ENCODE peak calls at places on chromosomes 2 and 18, in seven cellular contexts. One of them, this sample, is unnamed.
A peak's percentile ranks its signal among the peaks of the same experiment; 100 is the strongest.

GRCh38 chr18:74632088-74632679 is 34.5 kb downstream of the ZNF407 start:
- DNase-seq in epithelial cell of proximal tubule: no peak
- DNase-seq in esophagus squamous epithelium: no peak
- DNase-seq in RWPE1: no peak
- DNase-seq in HFFc6: no peak
- DNase-seq in activated CD8-positive, alpha-beta T cell treated with anti-CD3 and anti-CD28 coated beads for 36 hours: no peak
- DNase-seq in retinal pigment epithelial cell: no peak
- DNase-seq in this sample: no peak

GRCh38 chr2:198321522-198322088 is 517.2 kb downstream of the PLCL1 start:
- DNase-seq in retinal pigment epithelial cell: peak; percentile 3
- DNase-seq in epithelial cell of proximal tubule: no peak
- DNase-seq in esophagus squamous epithelium: no peak
- DNase-seq in RWPE1: no peak
- DNase-seq in HFFc6: no peak
- DNase-seq in activated CD8-positive, alpha-beta T cell treated with anti-CD3 and anti-CD28 coated beads for 36 hours: no peak
- DNase-seq in this sample: no peak

GRCh38 chr2:222514901-222515300 is 90.6 kb downstream of the SGPP2 start:
- DNase-seq in esophagus squamous epithelium: no peak
- DNase-seq in epithelial cell of proximal tubule: no peak
- DNase-seq in HFFc6: no peak
- DNase-seq in retinal pigment epithelial cell: no peak
- DNase-seq in activated CD8-positive, alpha-beta T cell treated with anti-CD3 and anti-CD28 coated beads for 36 hours: no peak
- DNase-seq in RWPE1: no peak
- DNase-seq in this sample: no peak

GRCh38 chr18:58721586-58722160 is 50.4 kb downstream of the MALT1 start:
- DNase-seq in esophagus squamous epithelium: no peak
- DNase-seq in RWPE1: no peak
- DNase-seq in activated CD8-positive, alpha-beta T cell treated with anti-CD3 and anti-CD28 coated beads for 36 hours: peak; percentile 15
- DNase-seq in HFFc6: no peak
- DNase-seq in retinal pigment epithelial cell: no peak
- DNase-seq in epithelial cell of proximal tubule: no peak
- DNase-seq in this sample: no peak

GRCh38 chr2:17878222-17879136 is at the start of gene KCNS3:
- DNase-seq in HFFc6: no peak
- DNase-seq in activated CD8-positive, alpha-beta T cell treated with anti-CD3 and anti-CD28 coated beads for 36 hours: peak; percentile 6
- DNase-seq in epithelial cell of proximal tubule: no peak
- DNase-seq in RWPE1: peak; percentile 64
- DNase-seq in esophagus squamous epithelium: no peak
- DNase-seq in retinal pigment epithelial cell: no peak
- DNase-seq in this sample: peak; percentile 19

GRCh38 chr2:237894986-237895543 is 35.6 kb downstream of the RAMP1 start:
- DNase-seq in RWPE1: no peak
- DNase-seq in activated CD8-positive, alpha-beta T cell treated with anti-CD3 and anti-CD28 coated beads for 36 hours: no peak
- DNase-seq in esophagus squamous epithelium: no peak
- DNase-seq in epithelial cell of proximal tubule: no peak
- DNase-seq in retinal pigment epithelial cell: no peak
- DNase-seq in HFFc6: no peak
- DNase-seq in this sample: no peak

GRCh38 chr2:68589963-68590362 is 53.4 kb upstream of the PROKR1 start:
- DNase-seq in RWPE1: no peak
- DNase-seq in activated CD8-positive, alpha-beta T cell treated with anti-CD3 and anti-CD28 coated beads for 36 hours: no peak
- DNase-seq in retinal pigment epithelial cell: no peak
- DNase-seq in HFFc6: no peak
- DNase-seq in esophagus squamous epithelium: no peak
- DNase-seq in epithelial cell of proximal tubule: no peak
- DNase-seq in this sample: no peak

GRCh38 chr2:37652199-37652640 is 19.2 kb downstream of the CDC42EP3 start:
- DNase-seq in epithelial cell of proximal tubule: peak; percentile 71
- DNase-seq in esophagus squamous epithelium: no peak
- DNase-seq in RWPE1: peak; percentile 97
- DNase-seq in activated CD8-positive, alpha-beta T cell treated with anti-CD3 and anti-CD28 coated beads for 36 hours: no peak
- DNase-seq in retinal pigment epithelial cell: no peak
- DNase-seq in HFFc6: peak; percentile 95
- DNase-seq in this sample: peak; percentile 61

GRCh38 chr2:240250150-240250984 is 109.9 kb upstream of the OTOS start:
- DNase-seq in activated CD8-positive, alpha-beta T cell treated with anti-CD3 and anti-CD28 coated beads for 36 hours: no peak
- DNase-seq in retinal pigment epithelial cell: no peak
- DNase-seq in HFFc6: no peak
- DNase-seq in RWPE1: no peak
- DNase-seq in esophagus squamous epithelium: no peak
- DNase-seq in epithelial cell of proximal tubule: no peak
- DNase-seq in this sample: no peak

GRCh38 chr2:39424951-39425350 is 12.1 kb downstream of the MAP4K3 start:
- DNase-seq in activated CD8-positive, alpha-beta T cell treated with anti-CD3 and anti-CD28 coated beads for 36 hours: no peak
- DNase-seq in retinal pigment epithelial cell: no peak
- DNase-seq in epithelial cell of proximal tubule: no peak
- DNase-seq in esophagus squamous epithelium: no peak
- DNase-seq in RWPE1: no peak
- DNase-seq in HFFc6: no peak
- DNase-seq in this sample: no peak

GRCh38 chr2:183148967-183149366 is 24.7 kb downstream of the NUP35 start:
- DNase-seq in retinal pigment epithelial cell: no peak
- DNase-seq in HFFc6: no peak
- DNase-seq in RWPE1: no peak
- DNase-seq in epithelial cell of proximal tubule: no peak
- DNase-seq in esophagus squamous epithelium: no peak
- DNase-seq in activated CD8-positive, alpha-beta T cell treated with anti-CD3 and anti-CD28 coated beads for 36 hours: no peak
- DNase-seq in this sample: no peak

GRCh38 chr18:3970929-3971328 is 484.2 kb downstream of the DLGAP1 start:
- DNase-seq in esophagus squamous epithelium: no peak
- DNase-seq in RWPE1: no peak
- DNase-seq in activated CD8-positive, alpha-beta T cell treated with anti-CD3 and anti-CD28 coated beads for 36 hours: no peak
- DNase-seq in epithelial cell of proximal tubule: no peak
- DNase-seq in retinal pigment epithelial cell: no peak
- DNase-seq in HFFc6: peak; percentile 15
- DNase-seq in this sample: peak; percentile 28

GRCh38 chr18:39946623-39947061 is 2008.4 kb upstream of the PIK3C3 start:
- DNase-seq in retinal pigment epithelial cell: peak; percentile 29
- DNase-seq in RWPE1: peak; percentile 70
- DNase-seq in HFFc6: peak; percentile 75
- DNase-seq in esophagus squamous epithelium: no peak
- DNase-seq in activated CD8-positive, alpha-beta T cell treated with anti-CD3 and anti-CD28 coated beads for 36 hours: no peak
- DNase-seq in epithelial cell of proximal tubule: peak; percentile 57
- DNase-seq in this sample: no peak

GRCh38 chr2:9679218-9679617 is 48.4 kb upstream of the YWHAQ start:
- DNase-seq in activated CD8-positive, alpha-beta T cell treated with anti-CD3 and anti-CD28 coated beads for 36 hours: no peak
- DNase-seq in retinal pigment epithelial cell: no peak
- DNase-seq in epithelial cell of proximal tubule: no peak
- DNase-seq in esophagus squamous epithelium: no peak
- DNase-seq in HFFc6: no peak
- DNase-seq in RWPE1: no peak
- DNase-seq in this sample: no peak

GRCh38 chr18:51952844-51953243 is 387.2 kb upstream of the DCC start:
- DNase-seq in HFFc6: no peak
- DNase-seq in retinal pigment epithelial cell: no peak
- DNase-seq in epithelial cell of proximal tubule: no peak
- DNase-seq in RWPE1: no peak
- DNase-seq in activated CD8-positive, alpha-beta T cell treated with anti-CD3 and anti-CD28 coated beads for 36 hours: no peak
- DNase-seq in esophagus squamous epithelium: no peak
- DNase-seq in this sample: no peak

GRCh38 chr2:40179801-40180200 is 272.1 kb downstream of the SLC8A1 start:
- DNase-seq in activated CD8-positive, alpha-beta T cell treated with anti-CD3 and anti-CD28 coated beads for 36 hours: no peak
- DNase-seq in epithelial cell of proximal tubule: no peak
- DNase-seq in RWPE1: no peak
- DNase-seq in HFFc6: no peak
- DNase-seq in retinal pigment epithelial cell: no peak
- DNase-seq in esophagus squamous epithelium: no peak
- DNase-seq in this sample: no peak

GRCh38 chr2:18784245-18784644 is 194.9 kb upstream of the NT5C1B start:
- DNase-seq in RWPE1: no peak
- DNase-seq in esophagus squamous epithelium: no peak
- DNase-seq in activated CD8-positive, alpha-beta T cell treated with anti-CD3 and anti-CD28 coated beads for 36 hours: no peak
- DNase-seq in epithelial cell of proximal tubule: no peak
- DNase-seq in HFFc6: no peak
- DNase-seq in retinal pigment epithelial cell: no peak
- DNase-seq in this sample: no peak

GRCh38 chr2:141697035-141697434 is 433.8 kb downstream of the LRP1B start:
- DNase-seq in RWPE1: no peak
- DNase-seq in esophagus squamous epithelium: no peak
- DNase-seq in epithelial cell of proximal tubule: no peak
- DNase-seq in activated CD8-positive, alpha-beta T cell treated with anti-CD3 and anti-CD28 coated beads for 36 hours: no peak
- DNase-seq in HFFc6: no peak
- DNase-seq in retinal pigment epithelial cell: no peak
- DNase-seq in this sample: no peak

GRCh38 chr2:122028371-122029102 is 273.1 kb downstream of the TSN start:
- DNase-seq in esophagus squamous epithelium: no peak
- DNase-seq in epithelial cell of proximal tubule: no peak
- DNase-seq in retinal pigment epithelial cell: peak; percentile 46
- DNase-seq in activated CD8-positive, alpha-beta T cell treated with anti-CD3 and anti-CD28 coated beads for 36 hours: no peak
- DNase-seq in RWPE1: peak; percentile 85
- DNase-seq in HFFc6: peak; percentile 70
- DNase-seq in this sample: no peak

GRCh38 chr18:52991246-52991645 is 651.2 kb downstream of the DCC start:
- DNase-seq in activated CD8-positive, alpha-beta T cell treated with anti-CD3 and anti-CD28 coated beads for 36 hours: no peak
- DNase-seq in HFFc6: no peak
- DNase-seq in RWPE1: no peak
- DNase-seq in retinal pigment epithelial cell: no peak
- DNase-seq in esophagus squamous epithelium: no peak
- DNase-seq in epithelial cell of proximal tubule: no peak
- DNase-seq in this sample: no peak

GRCh38 chr18:52995875-52996274 is 655.9 kb downstream of the DCC start:
- DNase-seq in esophagus squamous epithelium: no peak
- DNase-seq in activated CD8-positive, alpha-beta T cell treated with anti-CD3 and anti-CD28 coated beads for 36 hours: no peak
- DNase-seq in retinal pigment epithelial cell: no peak
- DNase-seq in HFFc6: no peak
- DNase-seq in epithelial cell of proximal tubule: no peak
- DNase-seq in RWPE1: no peak
- DNase-seq in this sample: no peak

GRCh38 chr18:52992041-52992440 is 652.0 kb downstream of the DCC start:
- DNase-seq in retinal pigment epithelial cell: no peak
- DNase-seq in epithelial cell of proximal tubule: no peak
- DNase-seq in esophagus squamous epithelium: no peak
- DNase-seq in RWPE1: no peak
- DNase-seq in HFFc6: no peak
- DNase-seq in activated CD8-positive, alpha-beta T cell treated with anti-CD3 and anti-CD28 coated beads for 36 hours: no peak
- DNase-seq in this sample: no peak
- TF ChIP-seq CTCF in retinal pigment epithelial cell: peak; percentile 38
- TF ChIP-seq CTCF in epithelial cell of proximal tubule: peak; percentile 39
- TF ChIP-seq CTCF in esophagus squamous epithelium: no peak
- TF ChIP-seq CTCF in RWPE1: peak; percentile 10
- TF ChIP-seq CTCF in HFFc6: no peak
- TF ChIP-seq CTCF in activated CD8-positive, alpha-beta T cell treated with anti-CD3 and anti-CD28 coated beads for 36 hours: no peak
- TF ChIP-seq CTCF in this sample: peak; percentile 38

GRCh38 chr2:168402531-168402930 is 53.5 kb upstream of the CERS6 start:
- DNase-seq in activated CD8-positive, alpha-beta T cell treated with anti-CD3 and anti-CD28 coated beads for 36 hours: no peak
- DNase-seq in RWPE1: no peak
- DNase-seq in retinal pigment epithelial cell: no peak
- DNase-seq in esophagus squamous epithelium: no peak
- DNase-seq in epithelial cell of proximal tubule: no peak
- DNase-seq in HFFc6: no peak
- DNase-seq in this sample: no peak

GRCh38 chr2:168404764-168405163 is 51.3 kb upstream of the CERS6 start:
- DNase-seq in activated CD8-positive, alpha-beta T cell treated with anti-CD3 and anti-CD28 coated beads for 36 hours: no peak
- DNase-seq in RWPE1: no peak
- DNase-seq in esophagus squamous epithelium: no peak
- DNase-seq in HFFc6: no peak
- DNase-seq in epithelial cell of proximal tubule: no peak
- DNase-seq in retinal pigment epithelial cell: no peak
- DNase-seq in this sample: no peak

GRCh38 chr2:168403736-168404135 is 52.3 kb upstream of the CERS6 start:
- DNase-seq in epithelial cell of proximal tubule: no peak
- DNase-seq in activated CD8-positive, alpha-beta T cell treated with anti-CD3 and anti-CD28 coated beads for 36 hours: no peak
- DNase-seq in RWPE1: no peak
- DNase-seq in esophagus squamous epithelium: no peak
- DNase-seq in retinal pigment epithelial cell: no peak
- DNase-seq in HFFc6: no peak
- DNase-seq in this sample: no peak

GRCh38 chr2:168401048-168401556 is 55.0 kb upstream of the CERS6 start:
- DNase-seq in HFFc6: no peak
- DNase-seq in activated CD8-positive, alpha-beta T cell treated with anti-CD3 and anti-CD28 coated beads for 36 hours: no peak
- DNase-seq in epithelial cell of proximal tubule: no peak
- DNase-seq in retinal pigment epithelial cell: no peak
- DNase-seq in RWPE1: no peak
- DNase-seq in esophagus squamous epithelium: no peak
- DNase-seq in this sample: no peak

DNA sequence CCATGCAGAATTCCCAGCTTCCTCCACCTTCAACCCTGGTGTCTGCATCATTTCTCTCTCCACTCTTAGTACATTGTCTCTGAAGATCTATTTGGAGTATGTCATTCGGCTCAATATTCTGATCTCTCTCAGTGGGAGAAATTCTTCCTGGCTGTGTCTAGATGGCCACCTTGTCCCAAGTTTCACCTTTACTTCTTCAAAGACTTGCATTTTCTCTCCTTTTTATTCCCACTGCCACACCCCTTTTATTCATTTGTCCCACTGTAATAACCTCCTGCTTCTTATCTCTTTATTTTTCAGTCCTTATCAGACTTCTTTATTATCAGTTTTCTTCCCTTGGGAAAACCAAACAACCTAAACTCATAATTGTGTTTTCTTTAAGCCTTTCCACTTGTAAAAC is 54.3 kb upstream of the CERS6 start:
- DNase-seq in epithelial cell of proximal tubule: no peak
- DNase-seq in HFFc6: no peak
- DNase-seq in activated CD8-positive, alpha-beta T cell treated with anti-CD3 and anti-CD28 coated beads for 36 hours: no peak
- DNase-seq in RWPE1: no peak
- DNase-seq in retinal pigment epithelial cell: no peak
- DNase-seq in esophagus squamous epithelium: no peak
- DNase-seq in this sample: no peak
- TF ChIP-seq CTCF in epithelial cell of proximal tubule: no peak
- TF ChIP-seq CTCF in HFFc6: no peak
- TF ChIP-seq CTCF in activated CD8-positive, alpha-beta T cell treated with anti-CD3 and anti-CD28 coated beads for 36 hours: no peak
- TF ChIP-seq CTCF in RWPE1: no peak
- TF ChIP-seq CTCF in retinal pigment epithelial cell: no peak
- TF ChIP-seq CTCF in esophagus squamous epithelium: no peak
- TF ChIP-seq CTCF in this sample: no peak

DNA sequence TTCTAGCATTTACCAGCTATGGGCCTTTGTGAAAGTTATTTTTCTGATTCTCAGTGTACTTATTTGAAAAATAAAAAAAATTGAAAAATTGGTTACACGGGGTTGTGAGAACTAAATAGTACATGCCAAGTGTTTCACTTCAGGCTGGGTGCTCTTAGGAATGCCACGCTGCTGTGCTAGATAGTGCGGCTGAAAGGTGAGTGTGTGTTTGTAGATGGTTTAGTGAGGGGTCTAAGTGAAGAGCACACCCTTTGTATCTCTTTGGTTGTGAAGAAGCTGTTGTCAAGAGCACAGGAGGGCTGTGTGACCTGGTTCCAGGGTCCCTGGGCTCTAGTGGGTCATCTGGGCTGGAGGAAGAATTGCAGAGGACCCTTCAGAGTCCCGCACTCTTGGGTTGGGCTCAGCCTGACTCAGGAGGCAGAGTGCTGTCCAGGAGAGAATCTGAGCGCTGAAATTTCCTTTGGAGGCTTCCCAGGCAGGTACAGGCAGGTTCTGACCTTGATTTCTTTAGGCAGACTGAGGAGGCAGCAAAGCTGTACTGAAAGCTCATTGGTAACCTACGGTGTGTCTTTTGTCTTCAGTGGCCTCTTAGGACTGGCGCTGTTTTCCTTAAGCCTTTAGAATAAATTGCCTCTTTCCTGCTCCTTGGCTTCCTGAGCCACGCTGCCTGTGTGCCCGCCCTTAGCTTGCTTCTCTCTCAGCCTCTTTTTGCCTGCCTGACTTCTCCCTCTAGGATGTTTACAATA is 44.4 kb downstream of the MAP4K4 start:
- DNase-seq in retinal pigment epithelial cell: no peak
- DNase-seq in HFFc6: no peak
- DNase-seq in activated CD8-positive, alpha-beta T cell treated with anti-CD3 and anti-CD28 coated beads for 36 hours: no peak
- DNase-seq in esophagus squamous epithelium: no peak
- DNase-seq in RWPE1: peak; percentile 54
- DNase-seq in epithelial cell of proximal tubule: no peak
- DNase-seq in this sample: no peak
- TF ChIP-seq CTCF in retinal pigment epithelial cell: no peak
- TF ChIP-seq CTCF in HFFc6: no peak
- TF ChIP-seq CTCF in activated CD8-positive, alpha-beta T cell treated with anti-CD3 and anti-CD28 coated beads for 36 hours: no peak
- TF ChIP-seq CTCF in esophagus squamous epithelium: no peak
- TF ChIP-seq CTCF in RWPE1: no peak
- TF ChIP-seq CTCF in epithelial cell of proximal tubule: no peak
- TF ChIP-seq CTCF in this sample: no peak

GRCh38 chr2:120182019-120182560 is 41.1 kb downstream of the TMEM185B start:
- DNase-seq in HFFc6: no peak
- DNase-seq in RWPE1: no peak
- DNase-seq in retinal pigment epithelial cell: no peak
- DNase-seq in esophagus squamous epithelium: no peak
- DNase-seq in epithelial cell of proximal tubule: no peak
- DNase-seq in activated CD8-positive, alpha-beta T cell treated with anti-CD3 and anti-CD28 coated beads for 36 hours: no peak
- DNase-seq in this sample: peak; percentile 55
- TF ChIP-seq CTCF in HFFc6: peak; percentile 24
- TF ChIP-seq CTCF in RWPE1: no peak
- TF ChIP-seq CTCF in retinal pigment epithelial cell: no peak
- TF ChIP-seq CTCF in esophagus squamous epithelium: no peak
- TF ChIP-seq CTCF in epithelial cell of proximal tubule: peak; percentile 2
- TF ChIP-seq CTCF in activated CD8-positive, alpha-beta T cell treated with anti-CD3 and anti-CD28 coated beads for 36 hours: no peak
- TF ChIP-seq CTCF in this sample: peak; percentile 65